ENCODE peak calls at places on chromosomes 6 and 20, in eight cellular contexts. N is cardiac muscle cell, T is heart left ventricle, P is lower lobe of right lung, B is thyroid gland, O is GM23338, C is GM12865, R is mucosa of descending colon. M is an unnamed sample.

GRCh38 chr6:109356237-109356636 is 26.0 kb downstream of the CD164 start:
- DNase-seq in N (no peak), T (no peak), P (no peak), B (no peak), O (no peak), C (no peak), R (no peak), M (no peak)

GRCh38 chr6:30568245-30568644 is 3.0 kb upstream of the ABCF1 start:
- DNase-seq in N (no peak), T (no peak), P (no peak), B (no peak), O (no peak), C (peak; percentile 26), R (no peak), M (no peak)

GRCh38 chr20:47036091-47036880 is 141.6 kb downstream of the EYA2 start:
- DNase-seq in N (no peak), T (no peak), P (no peak), B (no peak), O (no peak), C (no peak), R (no peak), M (no peak)

GRCh38 chr20:53023717-53024116 is 51.6 kb downstream of the TSHZ2 start:
- DNase-seq in N (no peak), T (no peak), P (no peak), B (no peak), O (no peak), C (no peak), R (no peak), M (no peak)

GRCh38 chr20:4371623-4372246 is 350.0 kb upstream of the PRND start:
- DNase-seq in N (no peak), T (no peak), P (no peak), B (no peak), O (no peak), C (no peak), R (no peak), M (no peak)

GRCh38 chr6:145373826-145374225 is 361.5 kb downstream of the EPM2A start:
- DNase-seq in N (no peak), T (no peak), P (no peak), B (no peak), O (no peak), C (no peak), R (no peak), M (no peak)

GRCh38 chr6:27149140-27149539 is 98.4 kb upstream of the PRSS16 start:
- DNase-seq in N (no peak), T (no peak), P (no peak), B (no peak), O (no peak), C (no peak), R (no peak), M (no peak)

GRCh38 chr6:82030761-82031160 is 216.8 kb downstream of the IBTK start:
- DNase-seq in N (peak; percentile 5), T (no peak), P (no peak), B (no peak), O (no peak), C (no peak), R (no peak), M (no peak)

GRCh38 chr6:165615629-165616028 is 47.4 kb downstream of the PDE10A start:
- DNase-seq in N (no peak), T (no peak), P (no peak), B (no peak), O (no peak), C (peak; percentile 12), R (no peak), M (no peak)

GRCh38 chr6:122770835-122771601 is 8.5 kb upstream of the FABP7 start:
- DNase-seq in N (peak; percentile 15), T (no peak), P (no peak), B (no peak), O (peak; percentile 58), C (no peak), R (no peak), M (no peak)
- H3K4me3 ChIP-seq in N (no peak overlapping the region), T (no peak overlapping the region), P (no peak overlapping the region), B (no peak overlapping the region), O (no peak overlapping the region), C (no peak overlapping the region), R (no peak overlapping the region), M (no peak overlapping the region)

DNA sequence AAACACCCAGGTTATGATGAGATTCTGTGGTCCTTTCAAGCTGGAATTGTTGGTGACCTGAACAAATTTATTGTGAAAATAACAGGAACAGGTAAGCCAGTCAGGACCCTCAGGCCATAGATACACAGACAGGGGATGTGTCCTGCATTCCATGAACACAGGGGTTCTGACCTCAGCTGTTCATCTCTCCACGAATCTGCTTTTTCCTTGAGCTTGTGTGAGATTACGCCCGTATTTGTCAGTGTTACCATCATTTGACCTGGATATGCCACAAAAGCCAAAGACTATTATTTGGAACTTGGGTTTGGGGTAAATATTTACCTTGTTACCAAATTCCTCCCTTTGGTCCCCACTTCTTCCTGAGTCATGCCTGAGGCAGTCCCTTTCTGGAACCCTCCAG is 288.9 kb downstream of the PREX1 start:
- DNase-seq in N (no peak), T (no peak), P (no peak), B (no peak), O (peak; percentile 19), C (no peak), R (no peak), M (no peak)
- H3K4me3 ChIP-seq in N (no peak overlapping the region), T (no peak overlapping the region), P (no peak overlapping the region), B (no peak overlapping the region), O (no peak overlapping the region), C (no peak overlapping the region), R (no peak overlapping the region), M (no peak overlapping the region)

GRCh38 chr6:33391278-33392167 is at the start of gene KIFC1:
- DNase-seq in N (peak; percentile 100), T (peak; percentile 99), P (peak; percentile 100), B (peak; percentile 99), O (peak; percentile 99), C (peak; percentile 100), R (peak; percentile 99), M (peak; percentile 100)

GRCh38 chr6:33390173-33390572 is 1.4 kb upstream of the KIFC1 start:
- DNase-seq in N (no peak), T (no peak), P (no peak), B (no peak), O (no peak), C (no peak), R (no peak), M (no peak)

GRCh38 chr6:33392168-33392947 is 735 bp downstream of the KIFC1 start:
- DNase-seq in N (no peak), T (no peak), P (no peak), B (no peak), O (peak; percentile 21), C (peak; percentile 70), R (no peak), M (no peak)

GRCh38 chr6:33390767-33391277 is 801 bp upstream of the KIFC1 start:
- DNase-seq in N (no peak), T (no peak), P (no peak), B (no peak), O (no peak), C (no peak), R (no peak), M (no peak)

GRCh38 chr6:33392979-33393378 is 1.4 kb downstream of the KIFC1 start:
- DNase-seq in N (no peak), T (no peak), P (no peak), B (no peak), O (no peak), C (no peak), R (no peak), M (no peak)
- H3K4me3 ChIP-seq in N (peak overlapping the region; percentile 75), T (no peak overlapping the region), P (no peak overlapping the region), B (no peak overlapping the region), O (peak overlapping the region; percentile 92), C (peak overlapping the region; percentile 78), R (no peak overlapping the region), M (no peak overlapping the region)

GRCh38 chr20:40694246-40694645 is 5.2 kb upstream of the MAFB start:
- DNase-seq in N (no peak), T (no peak), P (no peak), B (no peak), O (no peak), C (no peak), R (no peak), M (no peak)

GRCh38 chr20:40698281-40698680 is 9.2 kb upstream of the MAFB start:
- DNase-seq in N (no peak), T (no peak), P (no peak), B (no peak), O (no peak), C (no peak), R (no peak), M (no peak)

GRCh38 chr20:40692240-40693011 is 3.4 kb upstream of the MAFB start:
- DNase-seq in N (no peak), T (peak; percentile 39), P (no peak), B (no peak), O (peak; percentile 62), C (no peak), R (no peak), M (no peak)

GRCh38 chr20:40697466-40697987 is 8.5 kb upstream of the MAFB start:
- DNase-seq in N (peak; percentile 33), T (no peak), P (no peak), B (no peak), O (no peak), C (no peak), R (no peak), M (no peak)

GRCh38 chr20:40695214-40695613 is 6.2 kb upstream of the MAFB start:
- DNase-seq in N (no peak), T (no peak), P (no peak), B (no peak), O (no peak), C (no peak), R (no peak), M (no peak)
- H3K4me3 ChIP-seq in N (no peak overlapping the region), T (no peak overlapping the region), P (no peak overlapping the region), B (no peak overlapping the region), O (no peak overlapping the region), C (no peak overlapping the region), R (no peak overlapping the region), M (no peak overlapping the region)

GRCh38 chr6:167892835-167893234 is 66.1 kb downstream of the AFDN start:
- DNase-seq in N (no peak), T (no peak), P (no peak), B (no peak), O (peak; percentile 80), C (no peak), R (no peak), M (no peak)
- H3K4me3 ChIP-seq in N (no peak overlapping the region), T (no peak overlapping the region), P (no peak overlapping the region), B (no peak overlapping the region), O (no peak overlapping the region), C (no peak overlapping the region), R (no peak overlapping the region), M (no peak overlapping the region)

DNA sequence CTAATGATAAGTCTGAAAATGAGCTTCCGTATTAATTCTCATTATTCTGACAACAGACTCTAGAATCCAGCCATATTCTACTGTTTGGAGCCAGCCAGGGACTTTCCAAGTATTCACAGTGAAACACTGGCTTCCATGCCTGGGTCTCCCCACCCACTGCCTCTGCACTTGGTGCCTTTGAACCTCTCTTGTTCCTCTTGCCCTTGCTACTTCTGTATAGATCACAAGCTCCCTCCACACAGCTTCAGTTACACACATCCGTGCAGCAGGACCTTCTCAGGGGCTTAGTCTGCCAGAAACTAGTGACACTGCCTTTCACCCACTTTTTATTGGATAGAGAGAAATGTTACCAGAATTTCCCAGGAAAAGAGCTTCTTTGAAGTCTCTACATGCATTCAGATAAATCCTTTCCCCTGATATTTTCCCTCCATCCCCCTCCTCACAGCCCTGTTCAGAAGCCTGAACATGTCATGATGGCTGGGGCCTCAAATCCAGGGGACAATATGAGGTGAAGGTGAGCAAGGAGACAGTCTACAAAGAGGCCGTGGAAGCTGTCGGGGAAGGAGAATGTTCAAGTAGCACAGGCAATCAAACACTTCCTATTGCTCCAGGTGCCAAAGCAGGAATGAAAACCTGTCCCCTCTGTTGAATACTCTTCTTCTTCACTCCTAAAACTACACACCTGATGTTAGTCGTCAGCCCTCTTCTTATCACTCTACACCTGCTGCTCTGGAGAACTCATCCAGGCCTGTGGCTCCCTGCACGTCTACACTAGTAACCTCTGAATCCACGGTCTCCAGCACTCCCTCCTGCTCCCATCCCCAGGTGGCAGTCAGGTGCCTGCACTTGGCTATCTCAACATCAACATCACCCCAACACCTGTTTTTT is 20.1 kb upstream of the HLA-DOA start:
- DNase-seq in N (peak; percentile 52), T (no peak), P (peak; percentile 72), B (peak; percentile 23), O (peak; percentile 28), C (peak; percentile 93), R (no peak), M (peak; percentile 82)
- H3K4me3 ChIP-seq in N (no peak overlapping the region), T (no peak overlapping the region), P (no peak overlapping the region), B (no peak overlapping the region), O (no peak overlapping the region), C (peak overlapping the region; percentile 54), R (no peak overlapping the region), M (no peak overlapping the region)

M was measured in spleen.